ENCODE peak calls at places on chromosomes 3 and 15, in seven cellular contexts. Z is AG08396, Q is transverse colon, E is astrocyte of the spinal cord, B is adrenal gland, L is GM06990, M is NCI-H524 treated with DMSO at 0.1 percent for 48 hours. T is an unnamed sample.

GRCh38 chr15:72784233-72784876 is 797 bp upstream of the ADPGK start:
- DNase-seq in Z (peak; percentile 77), M (peak; percentile 57), E (peak; percentile 91), B (peak; percentile 72), L (no peak), Q (no peak), T (peak; percentile 69)

GRCh38 chr15:22788004-22788403 is 1.6 kb downstream of the NIPA1 start:
- DNase-seq in Z (no peak), B (no peak), L (no peak), Q (peak; percentile 7), M (no peak), E (no peak), T (no peak)

GRCh38 chr3:189235214-189235613 is 63.4 kb downstream of the TPRG1 start:
- DNase-seq in E (no peak), L (no peak), Q (no peak), M (no peak), B (no peak), Z (no peak), T (no peak)

GRCh38 chr3:113773381-113773780 is 26.5 kb downstream of the ATP6V1A start:
- DNase-seq in B (no peak), Q (no peak), Z (peak; percentile 34), E (peak; percentile 80), L (no peak), M (no peak), T (no peak)

GRCh38 chr3:52403955-52404354 is 40.9 kb downstream of the SEMA3G start:
- DNase-seq in M (no peak), E (no peak), Q (no peak), L (no peak), B (no peak), Z (no peak), T (peak; percentile 22)

GRCh38 chr3:61521229-61521628 is 40.1 kb upstream of the PTPRG start:
- DNase-seq in M (no peak), Z (no peak), E (no peak), Q (no peak), L (peak; percentile 77), B (no peak), T (no peak)

GRCh38 chr3:189040934-189041333 is 130.8 kb upstream of the TPRG1 start:
- DNase-seq in M (no peak), B (no peak), Q (no peak), L (no peak), E (no peak), Z (no peak), T (no peak)

GRCh38 chr15:67164811-67165652 is 89.4 kb downstream of the AAGAB start:
- DNase-seq in E (peak; percentile 93), L (no peak), Q (no peak), Z (no peak), M (no peak), B (no peak), T (no peak)

GRCh38 chr15:60626669-60627068 is 147.7 kb upstream of the ICE2 start:
- DNase-seq in B (no peak), E (no peak), L (no peak), M (no peak), Z (no peak), Q (no peak), T (no peak)

GRCh38 chr15:65828566-65828965 is 36.5 kb upstream of the DENND4A start:
- DNase-seq in E (no peak), L (no peak), Z (no peak), M (no peak), Q (no peak), B (no peak), T (no peak)

GRCh38 chr15:75455982-75456531 is 4.6 kb upstream of the SIN3A start:
- DNase-seq in L (no peak), Z (peak; percentile 32), B (no peak), M (peak; percentile 9), Q (peak; percentile 64), E (peak; percentile 56), T (peak; percentile 59)

GRCh38 chr3:37506968-37507535 is 332.7 kb upstream of the LRRFIP2 start:
- DNase-seq in L (no peak), E (no peak), Q (no peak), Z (no peak), M (no peak), B (no peak), T (no peak)

GRCh38 chr3:52934626-52935530 is 37.5 kb upstream of the STIMATE start:
- DNase-seq in L (peak; percentile 6), E (peak; percentile 58), M (peak; percentile 20), B (peak; percentile 46), Z (peak; percentile 67), Q (peak; percentile 45), T (peak; percentile 40)

GRCh38 chr3:149487598-149488197 is 13.2 kb downstream of the TM4SF4 start:
- DNase-seq in Z (no peak), M (no peak), E (no peak), Q (peak; percentile 15), B (no peak), L (no peak), T (no peak)

GRCh38 chr3:123719785-123720531 is 135.1 kb upstream of the HACD2 start:
- DNase-seq in Z (no peak), E (no peak), L (no peak), B (no peak), Q (peak; percentile 60), M (no peak), T (no peak)

GRCh38 chr3:15300318-15301078 is 31.9 kb downstream of the SH3BP5 start:
- DNase-seq in Z (peak; percentile 53), L (no peak), M (no peak), B (peak; percentile 78), E (peak; percentile 56), Q (no peak), T (no peak)

GRCh38 chr3:107206141-107206540 is 171.1 kb upstream of the CCDC54 start:
- DNase-seq in L (no peak), E (peak; percentile 72), Z (peak; percentile 30), M (no peak), B (no peak), Q (no peak), T (no peak)

GRCh38 chr3:196670335-196670734 is 30.8 kb downstream of the NRROS start:
- DNase-seq in B (no peak), E (no peak), Q (no peak), M (no peak), Z (no peak), L (no peak), T (no peak)

GRCh38 chr3:43729707-43730399 is 39.1 kb downstream of the ABHD5 start:
- DNase-seq in B (no peak), M (no peak), Z (no peak), Q (peak; percentile 75), E (no peak), L (no peak), T (peak; percentile 59)

GRCh38 chr15:101026686-101027272 is 107.6 kb downstream of the LRRK1 start:
- DNase-seq in Z (no peak), B (no peak), E (no peak), M (no peak), Q (peak; percentile 4), L (no peak), T (no peak)

GRCh38 chr3:8730641-8731040 is 3.0 kb upstream of the CAV3 start:
- DNase-seq in Z (no peak), E (no peak), Q (no peak), M (no peak), B (no peak), L (no peak), T (no peak)

GRCh38 chr3:112814256-112814655 is 32.4 kb downstream of the CD200R1L start:
- DNase-seq in E (peak; percentile 83), Z (peak; percentile 24), Q (no peak), L (no peak), B (no peak), M (peak; percentile 11), T (no peak)

GRCh38 chr3:140924097-140924873 is 17.4 kb upstream of the SLC25A36 start:
- DNase-seq in M (no peak), Z (no peak), E (no peak), Q (no peak), L (no peak), B (no peak), T (no peak)

GRCh38 chr15:74977599-74977998 is 17.8 kb upstream of the SCAMP5 start:
- DNase-seq in Q (no peak), M (no peak), L (no peak), Z (no peak), E (no peak), B (no peak), T (no peak)

GRCh38 chr15:76259392-76259791 is 51.9 kb downstream of the ETFA start:
- DNase-seq in Q (no peak), Z (no peak), E (no peak), M (no peak), L (no peak), B (no peak), T (no peak)

GRCh38 chr15:70387993-70388392 is 290.3 kb upstream of the TLE3 start:
- DNase-seq in E (no peak), Q (no peak), L (no peak), M (no peak), Z (no peak), B (no peak), T (no peak)

GRCh38 chr3:46228259-46229222 is 13.7 kb upstream of the CCR3 start:
- DNase-seq in Q (no peak), L (no peak), M (no peak), Z (no peak), B (no peak), E (no peak), T (peak; percentile 50)

GRCh38 chr15:81929557-81929956 is 116.3 kb downstream of the MEX3B start:
- DNase-seq in Q (no peak), L (no peak), E (no peak), Z (no peak), B (no peak), M (no peak), T (no peak)

GRCh38 chr15:36465304-36465703 is 114.1 kb upstream of the CDIN1 start:
- DNase-seq in M (no peak), Q (no peak), E (no peak), B (no peak), Z (no peak), L (no peak), T (no peak)

GRCh38 chr3:177448987-177449975 is 252.0 kb upstream of the TBL1XR1 start:
- DNase-seq in E (peak; percentile 89), L (peak; percentile 61), Z (peak; percentile 23), Q (no peak), B (no peak), M (no peak), T (no peak)

GRCh38 chr3:71399478-71399877 is 184.1 kb downstream of the FOXP1 start:
- DNase-seq in Z (no peak), E (no peak), L (no peak), M (no peak), B (no peak), Q (no peak), T (no peak)

GRCh38 chr3:59386165-59386564 is 336.3 kb upstream of the CFAP20DC start:
- DNase-seq in M (no peak), L (peak; percentile 78), E (no peak), Z (no peak), Q (no peak), B (no peak), T (no peak)

GRCh38 chr3:65481085-65481484 is 557.6 kb downstream of the MAGI1 start:
- DNase-seq in E (no peak), B (no peak), L (no peak), Q (no peak), M (no peak), Z (no peak), T (no peak)

GRCh38 chr3:53845103-53845880 is 927 bp downstream of the CHDH start:
- DNase-seq in L (no peak), E (peak; percentile 23), B (peak; percentile 49), Z (peak; percentile 71), M (no peak), Q (peak; percentile 59), T (peak; percentile 81)

GRCh38 chr15:52351206-52351907 is 55.8 kb upstream of the MYO5C start:
- DNase-seq in Z (no peak), Q (no peak), B (no peak), E (no peak), L (no peak), M (no peak), T (no peak)

GRCh38 chr3:167657684-167658225 is 4.0 kb upstream of the WDR49 start:
- DNase-seq in M (no peak), E (no peak), Z (no peak), Q (no peak), B (no peak), L (no peak), T (no peak)

GRCh38 chr15:22895465-22896190 is 57.2 kb downstream of the NIPA2 start:
- DNase-seq in E (peak; percentile 31), Q (peak; percentile 71), Z (peak; percentile 38), B (no peak), L (no peak), M (no peak), T (no peak)

GRCh38 chr3:23071758-23072157 is 131.4 kb upstream of the UBE2E2 start:
- DNase-seq in Q (peak; percentile 14), B (peak; percentile 22), M (no peak), Z (no peak), E (no peak), L (peak; percentile 12), T (peak; percentile 48)